ENCODE peak calls at places on chromosomes 12 and 14, in four cellular contexts. One of them, this sample, is unnamed.

GRCh38 chr14:41607966-41608663 is 1.4 kb downstream of the LRFN5 start:
- DNase-seq in HL-60: no peak
- DNase-seq in AG04449: no peak
- DNase-seq in GM23338: peak; percentile 78
- DNase-seq in this sample: peak; percentile 40

GRCh38 chr12:25052191-25053020 is 103.5 kb upstream of the BCAT1 start:
- DNase-seq in HL-60: peak; percentile 95
- DNase-seq in AG04449: no peak
- DNase-seq in GM23338: peak; percentile 22
- DNase-seq in this sample: no peak

GRCh38 chr12:3928538-3929220 is 55.5 kb upstream of the PARP11 start:
- DNase-seq in GM23338: peak; percentile 8
- DNase-seq in HL-60: peak; percentile 11
- DNase-seq in AG04449: no peak
- DNase-seq in this sample: no peak

GRCh38 chr12:52380271-52380694 is 5.2 kb downstream of the KRT84 start:
- DNase-seq in GM23338: peak; percentile 54
- DNase-seq in HL-60: peak; percentile 13
- DNase-seq in AG04449: no peak
- DNase-seq in this sample: peak; percentile 81

GRCh38 chr12:5124401-5124800 is 80.7 kb downstream of the KCNA5 start:
- DNase-seq in HL-60: no peak
- DNase-seq in AG04449: no peak
- DNase-seq in GM23338: no peak
- DNase-seq in this sample: no peak

GRCh38 chr14:58298880-58299664 is 717 bp downstream of the ARID4A start:
- DNase-seq in AG04449: no peak
- DNase-seq in HL-60: peak; percentile 37
- DNase-seq in GM23338: peak; percentile 53
- DNase-seq in this sample: peak; percentile 41

GRCh38 chr12:81962126-81962856 is 203.1 kb upstream of the PPFIA2 start:
- DNase-seq in HL-60: no peak
- DNase-seq in GM23338: no peak
- DNase-seq in AG04449: no peak
- DNase-seq in this sample: no peak

GRCh38 chr12:79591988-79592387 is 98.8 kb downstream of the PAWR start:
- DNase-seq in HL-60: no peak
- DNase-seq in GM23338: no peak
- DNase-seq in AG04449: no peak
- DNase-seq in this sample: no peak

GRCh38 chr12:91483471-91483985 is 300.9 kb upstream of the DCN start:
- DNase-seq in AG04449: no peak
- DNase-seq in GM23338: no peak
- DNase-seq in HL-60: no peak
- DNase-seq in this sample: no peak

GRCh38 chr12:91991397-91992187 is 154.1 kb downstream of the BTG1 start:
- DNase-seq in HL-60: no peak
- DNase-seq in AG04449: no peak
- DNase-seq in GM23338: no peak
- DNase-seq in this sample: no peak

GRCh38 chr12:106288510-106289195 is 13.9 kb upstream of the TCP11L2 start:
- DNase-seq in AG04449: peak; percentile 73
- DNase-seq in GM23338: no peak
- DNase-seq in HL-60: peak; percentile 20
- DNase-seq in this sample: no peak

GRCh38 chr12:80262372-80263170 is 163.2 kb downstream of the OTOGL start:
- DNase-seq in GM23338: no peak
- DNase-seq in AG04449: no peak
- DNase-seq in HL-60: no peak
- DNase-seq in this sample: no peak

GRCh38 chr14:61183486-61183885 is 97.7 kb downstream of the TMEM30B start:
- DNase-seq in HL-60: no peak
- DNase-seq in GM23338: no peak
- DNase-seq in AG04449: no peak
- DNase-seq in this sample: no peak

GRCh38 chr12:29343022-29343799 is 37.8 kb downstream of the ERGIC2 start:
- DNase-seq in AG04449: no peak
- DNase-seq in HL-60: no peak
- DNase-seq in GM23338: no peak
- DNase-seq in this sample: no peak

GRCh38 chr12:5969974-5970690 is 25.1 kb upstream of the ANO2 start:
- DNase-seq in GM23338: no peak
- DNase-seq in AG04449: no peak
- DNase-seq in HL-60: no peak
- DNase-seq in this sample: peak; percentile 34

GRCh38 chr14:54715811-54716210 is 148.9 kb downstream of the SAMD4A start:
- DNase-seq in AG04449: no peak
- DNase-seq in HL-60: no peak
- DNase-seq in GM23338: no peak
- DNase-seq in this sample: no peak

GRCh38 chr12:94244165-94245133 is 96.1 kb downstream of the PLXNC1 start:
- DNase-seq in HL-60: peak; percentile 97
- DNase-seq in GM23338: no peak
- DNase-seq in AG04449: no peak
- DNase-seq in this sample: no peak

GRCh38 chr12:78392918-78393317 is 471.7 kb upstream of the SYT1 start:
- DNase-seq in HL-60: no peak
- DNase-seq in AG04449: no peak
- DNase-seq in GM23338: no peak
- DNase-seq in this sample: no peak

GRCh38 chr12:91983935-91984334 is 161.7 kb downstream of the BTG1 start:
- DNase-seq in AG04449: no peak
- DNase-seq in HL-60: no peak
- DNase-seq in GM23338: peak; percentile 38
- DNase-seq in this sample: no peak

GRCh38 chr14:68979722-68980552 is 835 bp upstream of the ACTN1 start:
- DNase-seq in HL-60: peak; percentile 5
- DNase-seq in GM23338: peak; percentile 83
- DNase-seq in AG04449: no peak
- DNase-seq in this sample: peak; percentile 79

GRCh38 chr14:68977741-68978549 is 1.2 kb downstream of the ACTN1 start:
- DNase-seq in AG04449: peak; percentile 89
- DNase-seq in HL-60: peak; percentile 55
- DNase-seq in GM23338: peak; percentile 80
- DNase-seq in this sample: peak; percentile 73

GRCh38 chr14:68979021-68979721 is at the start of gene ACTN1:
- DNase-seq in AG04449: peak; percentile 92
- DNase-seq in HL-60: peak; percentile 89
- DNase-seq in GM23338: peak; percentile 98
- DNase-seq in this sample: peak; percentile 97

GRCh38 chr14:68977137-68977740 is 1.9 kb downstream of the ACTN1 start:
- DNase-seq in AG04449: no peak
- DNase-seq in GM23338: no peak
- DNase-seq in HL-60: no peak
- DNase-seq in this sample: no peak

DNA sequence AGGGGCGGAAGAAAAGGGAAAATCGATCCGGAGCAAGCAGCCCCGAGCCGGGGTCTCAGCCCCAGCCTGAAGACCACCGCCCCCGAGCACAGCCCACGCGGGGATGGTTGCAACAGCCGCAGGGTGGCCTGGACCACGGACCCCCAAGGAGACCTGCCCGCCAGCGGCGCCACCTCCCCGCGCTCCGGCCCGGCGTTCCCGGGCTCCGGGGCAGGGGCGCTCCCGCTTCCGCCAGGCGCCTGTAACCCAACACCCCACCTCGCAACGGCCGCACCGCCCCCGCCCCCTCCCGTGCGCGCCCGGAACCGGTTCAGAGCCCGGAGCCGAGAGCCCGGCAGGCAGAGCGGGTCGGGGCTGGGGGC is 571 bp downstream of the ACTN1 start:
- DNase-seq in GM23338: peak; percentile 83
- DNase-seq in HL-60: peak; percentile 5
- DNase-seq in AG04449: no peak
- DNase-seq in this sample: peak; percentile 78
- TF ChIP-seq CTCF in GM23338: no peak
- TF ChIP-seq CTCF in HL-60: no peak
- TF ChIP-seq CTCF in AG04449: no peak
- TF ChIP-seq CTCF in this sample: no peak

DNA sequence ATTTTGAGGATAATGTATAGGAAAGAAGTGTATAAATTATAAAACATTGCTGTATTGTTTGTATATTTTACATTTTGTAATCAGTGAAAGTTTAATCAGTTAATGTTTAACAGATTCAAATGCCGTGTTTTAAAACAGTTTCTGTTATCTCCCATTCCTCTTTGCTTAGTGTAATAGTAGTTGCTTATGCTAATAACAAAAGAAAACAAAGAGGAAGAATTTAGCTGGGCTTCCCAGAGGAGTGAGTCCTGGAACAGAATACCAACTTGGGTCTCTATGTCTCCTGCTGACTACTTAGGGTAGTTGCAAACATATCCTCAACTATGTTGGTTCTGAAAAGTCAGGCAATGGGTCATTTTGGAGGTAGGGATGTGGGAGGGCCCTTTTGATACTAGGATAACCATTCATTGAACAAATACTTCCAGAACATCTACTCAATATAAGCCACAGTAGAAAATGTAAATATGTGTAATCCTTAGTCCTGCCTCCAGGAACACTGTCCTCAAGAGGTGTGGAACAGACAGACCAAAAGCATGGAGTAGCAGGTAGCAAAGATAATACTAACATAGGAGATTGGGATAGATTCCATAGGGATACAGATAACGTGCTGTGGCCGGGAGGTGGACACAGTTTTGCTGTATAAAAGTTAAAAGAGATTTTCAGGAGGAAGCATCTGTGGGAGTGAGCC is 36.1 kb upstream of the EVL start:
- DNase-seq in AG04449: no peak
- DNase-seq in HL-60: no peak
- DNase-seq in GM23338: peak; percentile 38
- DNase-seq in this sample: no peak
- TF ChIP-seq CTCF in AG04449: no peak
- TF ChIP-seq CTCF in HL-60: no peak
- TF ChIP-seq CTCF in GM23338: no peak
- TF ChIP-seq CTCF in this sample: no peak

GRCh38 chr14:96255501-96256366 is at the start of gene BDKRB1:
- DNase-seq in GM23338: no peak
- DNase-seq in AG04449: peak; percentile 87
- DNase-seq in HL-60: no peak
- DNase-seq in this sample: no peak

GRCh38 chr14:96257056-96257455 is 1.0 kb downstream of the BDKRB1 start:
- DNase-seq in AG04449: no peak
- DNase-seq in GM23338: no peak
- DNase-seq in HL-60: no peak
- DNase-seq in this sample: no peak

GRCh38 chr14:96254696-96255095 is 1.3 kb upstream of the BDKRB1 start:
- DNase-seq in GM23338: no peak
- DNase-seq in HL-60: no peak
- DNase-seq in AG04449: no peak
- DNase-seq in this sample: no peak

GRCh38 chr14:96257900-96258299 is 1.9 kb downstream of the BDKRB1 start:
- DNase-seq in AG04449: no peak
- DNase-seq in HL-60: no peak
- DNase-seq in GM23338: no peak
- DNase-seq in this sample: no peak

DNA sequence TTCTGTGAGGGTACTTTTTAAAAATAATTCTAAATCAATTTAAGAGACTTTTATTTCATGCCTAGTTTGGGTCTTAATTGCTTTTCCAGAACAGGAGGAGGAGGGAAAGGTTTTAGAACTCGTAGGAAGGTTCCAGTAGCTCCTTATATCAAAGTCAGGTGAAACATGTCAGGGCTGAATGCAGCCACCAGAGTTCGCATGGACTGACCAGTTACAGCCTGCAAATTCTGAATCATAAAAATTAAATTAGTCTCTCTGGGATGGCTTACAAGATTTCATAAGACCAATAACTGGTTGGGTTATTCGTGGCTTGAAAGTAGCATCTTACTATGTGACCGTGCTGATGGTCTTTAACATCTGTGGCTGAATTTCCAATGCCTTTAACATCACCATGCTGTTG is 410 bp downstream of the BDKRB1 start:
- DNase-seq in GM23338: no peak
- DNase-seq in AG04449: no peak
- DNase-seq in HL-60: no peak
- DNase-seq in this sample: no peak
- TF ChIP-seq CTCF in GM23338: no peak
- TF ChIP-seq CTCF in AG04449: peak; percentile 9
- TF ChIP-seq CTCF in HL-60: no peak
- TF ChIP-seq CTCF in this sample: no peak

GRCh38 chr14:92794547-92794941 is 439 bp downstream of the GOLGA5 start:
- DNase-seq in GM23338: peak; percentile 16
- DNase-seq in HL-60: no peak
- DNase-seq in AG04449: no peak
- DNase-seq in this sample: no peak

GRCh38 chr14:92792885-92793284 is 1.2 kb upstream of the GOLGA5 start:
- DNase-seq in GM23338: peak; percentile 34
- DNase-seq in HL-60: no peak
- DNase-seq in AG04449: no peak
- DNase-seq in this sample: no peak

GRCh38 chr14:92797935-92798653 is 4.0 kb downstream of the GOLGA5 start:
- DNase-seq in GM23338: no peak
- DNase-seq in HL-60: no peak
- DNase-seq in AG04449: no peak
- DNase-seq in this sample: no peak

GRCh38 chr14:92793709-92794546 is at the start of gene GOLGA5:
- DNase-seq in AG04449: peak; percentile 86
- DNase-seq in GM23338: peak; percentile 97
- DNase-seq in HL-60: peak; percentile 97
- DNase-seq in this sample: peak; percentile 98

GRCh38 chr14:92794961-92795360 is 856 bp downstream of the GOLGA5 start:
- DNase-seq in AG04449: no peak
- DNase-seq in GM23338: no peak
- DNase-seq in HL-60: no peak
- DNase-seq in this sample: no peak
- TF ChIP-seq CTCF in AG04449: no peak
- TF ChIP-seq CTCF in GM23338: no peak
- TF ChIP-seq CTCF in HL-60: no peak
- TF ChIP-seq CTCF in this sample: no peak

GRCh38 chr12:67441736-67442346 is 172.7 kb downstream of the CAND1 start:
- DNase-seq in AG04449: no peak
- DNase-seq in GM23338: peak; percentile 94
- DNase-seq in HL-60: peak; percentile 75
- DNase-seq in this sample: peak; percentile 87
- TF ChIP-seq CTCF in AG04449: peak; percentile 82
- TF ChIP-seq CTCF in GM23338: peak; percentile 91
- TF ChIP-seq CTCF in HL-60: peak; percentile 67
- TF ChIP-seq CTCF in this sample: peak; percentile 90